ENCODE peak calls at places on chromosomes 1 and 21, in five cellular contexts. L, D, J, H and E are unnamed samples.
A peak's percentile ranks its signal among the peaks of the same experiment; 100 is the strongest.

GRCh38 chr1:202516434-202516877 is 168.0 kb downstream of the PPP1R12B start:
- DNase-seq in D (no peak), L (no peak), J (no peak), H (no peak), E (no peak)

GRCh38 chr1:220166853-220167252 is 72.9 kb downstream of the IARS2 start:
- DNase-seq in J (no peak), L (no peak), H (no peak), D (no peak), E (no peak)

GRCh38 chr1:152013664-152014237 is 20.1 kb upstream of the S100A10 start:
- DNase-seq in H (peak; percentile 51), D (peak; percentile 44), L (peak; percentile 35), J (no peak), E (no peak)

GRCh38 chr21:21045538-21045937 is 47.3 kb downstream of the NCAM2 start:
- DNase-seq in L (no peak), H (no peak), J (no peak), D (no peak), E (no peak)

GRCh38 chr21:45390121-45390751 is 14.7 kb upstream of the COL18A1 start:
- DNase-seq in L (no peak), H (no peak), J (peak; percentile 42), D (no peak), E (no peak)

GRCh38 chr1:60923287-60924110 is 158.9 kb upstream of the NFIA start:
- DNase-seq in H (no peak), L (no peak), J (no peak), D (no peak), E (no peak)

GRCh38 chr1:21355956-21356355 is 65.7 kb upstream of the ECE1 start:
- DNase-seq in H (no peak), L (no peak), D (no peak), J (no peak), E (no peak)

GRCh38 chr1:153032677-153033308 is 1.8 kb downstream of the SPRR1B start:
- DNase-seq in D (peak; percentile 57), H (no peak), L (no peak), J (no peak), E (no peak)

GRCh38 chr1:166905930-166906329 is 29.9 kb upstream of the TADA1 start:
- DNase-seq in J (no peak), H (no peak), L (no peak), D (peak; percentile 52), E (no peak)

GRCh38 chr1:107547363-107548155 is 406.7 kb downstream of the NTNG1 start:
- DNase-seq in J (no peak), H (no peak), D (no peak), L (no peak), E (no peak)

GRCh38 chr1:109802901-109803561 is 39.3 kb upstream of the EPS8L3 start:
- DNase-seq in H (no peak), J (no peak), L (no peak), D (no peak), E (no peak)

GRCh38 chr1:51627672-51628071 is 10.8 kb downstream of the OSBPL9 start:
- DNase-seq in D (peak; percentile 29), H (no peak), L (no peak), J (no peak), E (no peak)

GRCh38 chr1:247360991-247361721 is 29.5 kb upstream of the ZNF496 start:
- DNase-seq in H (peak; percentile 22), L (no peak), D (peak; percentile 68), J (peak; percentile 78), E (no peak)

GRCh38 chr1:27365372-27366112 is 1.2 kb downstream of the MAP3K6 start:
- DNase-seq in H (peak; percentile 91), J (peak; percentile 92), D (peak; percentile 97), L (peak; percentile 43), E (no peak)

GRCh38 chr1:110070282-110070967 is at the start of gene ALX3:
- DNase-seq in L (no peak), H (no peak), D (no peak), J (no peak), E (no peak)

GRCh38 chr1:60874703-60875102 is 207.7 kb upstream of the NFIA start:
- DNase-seq in L (no peak), J (peak; percentile 58), D (peak; percentile 13), H (no peak), E (no peak)

GRCh38 chr1:55374801-55375616 is 159.8 kb upstream of the USP24 start:
- DNase-seq in D (no peak), H (peak; percentile 21), L (no peak), J (no peak), E (no peak)

GRCh38 chr1:42518894-42519293 is 55.8 kb downstream of the CCDC30 start:
- DNase-seq in L (no peak), D (no peak), J (no peak), H (no peak), E (no peak)

GRCh38 chr1:46623733-46624695 is 7.4 kb upstream of the MOB3C start:
- DNase-seq in J (no peak), H (no peak), D (no peak), L (no peak), E (no peak)

GRCh38 chr1:59898927-59899326 is 27.6 kb downstream of the CYP2J2 start:
- DNase-seq in H (no peak), D (no peak), L (no peak), J (no peak), E (no peak)

GRCh38 chr1:51313268-51313852 is 17.0 kb downstream of the TTC39A start:
- DNase-seq in L (no peak), D (no peak), H (no peak), J (no peak), E (no peak)

GRCh38 chr21:37041706-37042271 is 31.1 kb downstream of the PIGP start:
- DNase-seq in L (no peak), D (no peak), J (no peak), H (no peak), E (no peak)

GRCh38 chr21:44617071-44617501 is 5.2 kb downstream of the KRTAP10-8 start:
- DNase-seq in H (no peak), D (no peak), J (no peak), L (no peak), E (no peak)

GRCh38 chr1:104387716-104388508 is 638.2 kb downstream of the AMY1C start:
- DNase-seq in D (no peak), J (no peak), L (no peak), H (no peak), E (no peak)

GRCh38 chr1:209896346-209896745 is 41.7 kb upstream of the SYT14 start:
- DNase-seq in J (no peak), D (no peak), L (no peak), H (no peak), E (no peak)

GRCh38 chr1:183318433-183318832 is 99.7 kb downstream of the NMNAT2 start:
- DNase-seq in H (peak; percentile 52), D (peak; percentile 82), J (peak; percentile 85), L (no peak), E (no peak)

GRCh38 chr1:45685308-45686080 is 839 bp downstream of the GPBP1L1 start:
- DNase-seq in L (peak; percentile 41), D (no peak), J (no peak), H (no peak), E (no peak)

GRCh38 chr1:104760017-104760416 is 1010.3 kb downstream of the AMY1C start:
- DNase-seq in H (no peak), J (no peak), L (no peak), D (no peak), E (no peak)

GRCh38 chr1:1041092-1041503 is 21.2 kb downstream of the AGRN start:
- DNase-seq in D (no peak), H (no peak), J (no peak), L (no peak), E (no peak)

GRCh38 chr1:71548398-71548797 is 467.6 kb upstream of the ZRANB2 start:
- DNase-seq in J (no peak), L (no peak), H (no peak), D (no peak), E (no peak)

GRCh38 chr1:158155673-158156072 is 25.0 kb upstream of the CD1D start:
- DNase-seq in L (no peak), J (no peak), D (no peak), H (no peak), E (no peak)

GRCh38 chr1:28115267-28115666 is 26.9 kb upstream of the EYA3 start:
- DNase-seq in H (peak; percentile 17), L (peak; percentile 57), J (peak; percentile 53), D (no peak), E (no peak)

GRCh38 chr1:68313736-68314594 is 81.6 kb upstream of the WLS start:
- DNase-seq in L (no peak), J (no peak), H (no peak), D (no peak), E (no peak)

GRCh38 chr1:109828756-109829505 is 65.2 kb upstream of the EPS8L3 start:
- DNase-seq in J (no peak), H (no peak), D (no peak), L (no peak), E (no peak)

GRCh38 chr21:32463367-32463766 is 50.9 kb downstream of the EVA1C start:
- DNase-seq in H (no peak), L (no peak), D (no peak), J (peak; percentile 71), E (no peak)

GRCh38 chr1:22018583-22019559 is 17.4 kb downstream of the CELA3A start:
- DNase-seq in H (peak; percentile 56), J (peak; percentile 78), D (peak; percentile 57), L (peak; percentile 68), E (no peak)

GRCh38 chr1:34879230-34879629 is 19.7 kb upstream of the SMIM12 start:
- DNase-seq in H (no peak), D (no peak), L (no peak), J (no peak), E (no peak)

GRCh38 chr1:220691039-220691684 is 999 bp downstream of the C1orf115 start:
- DNase-seq in L (no peak), D (no peak), J (no peak), H (peak; percentile 51), E (no peak)